ENCODE peak calls at places on chromosomes 4 and X, in seven cellular contexts. G is IMR-90, F is GM12878, K is uterus, A is cardiac muscle cell, S is ovary, C is H1. B is an unnamed sample.
A peak's percentile ranks its signal among the peaks of the same experiment; 100 is the strongest.

GRCh38 chr4:147725673-147726072 is 6.2 kb upstream of the ARHGAP10 start:
- DNase-seq in G (peak; percentile 75), F (no peak), K (no peak), A (no peak), S (no peak), C (no peak), B (no peak)

GRCh38 chrX:10922158-10922557 is 189.0 kb upstream of the HCCS start:
- DNase-seq in G (peak; percentile 86), F (no peak), K (no peak), A (peak; percentile 84), S (no peak), C (no peak), B (no peak)

GRCh38 chr4:158949094-158949493 is 153.8 kb upstream of the RAPGEF2 start:
- DNase-seq in G (peak; percentile 58), F (no peak), K (no peak), A (peak; percentile 31), S (no peak), C (no peak), B (no peak)

GRCh38 chr4:135429528-135429927 is 1227.9 kb upstream of the PABPC4L start:
- DNase-seq in G (no peak), F (no peak), K (no peak), A (no peak), S (no peak), C (no peak), B (no peak)

GRCh38 chr4:109754093-109754857 is 24.4 kb upstream of the PLA2G12A start:
- DNase-seq in G (no peak), F (no peak), K (no peak), A (no peak), S (no peak), C (no peak), B (no peak)

GRCh38 chr4:153513596-153513995 is 47.4 kb downstream of the TMEM131L start:
- DNase-seq in G (peak; percentile 74), F (no peak), K (no peak), A (peak; percentile 36), S (no peak), C (no peak), B (no peak)

GRCh38 chrX:72258174-72258573 is 18.9 kb downstream of the RPS4X start:
- DNase-seq in G (peak; percentile 84), F (no peak), K (no peak), A (peak; percentile 77), S (no peak), C (no peak), B (no peak)

GRCh38 chr4:184653650-184654049 is 4.1 kb downstream of the PRIMPOL start:
- DNase-seq in G (peak; percentile 70), F (no peak), K (no peak), A (no peak), S (no peak), C (no peak), B (no peak)

GRCh38 chr4:78210694-78211093 is 153.6 kb downstream of the FRAS1 start:
- DNase-seq in G (no peak), F (no peak), K (no peak), A (no peak), S (no peak), C (no peak), B (no peak)

GRCh38 chr4:104507112-104507511 is 12.4 kb upstream of the CXXC4 start:
- DNase-seq in G (no peak), F (no peak), K (no peak), A (no peak), S (no peak), C (no peak), B (no peak)

GRCh38 chr4:16150716-16151115 is 66.9 kb upstream of the PROM1 start:
- DNase-seq in G (no peak), F (no peak), K (no peak), A (no peak), S (no peak), C (no peak), B (no peak)

GRCh38 chr4:87192155-87192919 is 28.1 kb downstream of the KLHL8 start:
- DNase-seq in G (no peak), F (no peak), K (no peak), A (peak; percentile 25), S (no peak), C (no peak), B (no peak)

GRCh38 chrX:153897899-153898298 is 6.6 kb upstream of the AVPR2 start:
- DNase-seq in G (no peak), F (no peak), K (no peak), A (no peak), S (no peak), C (no peak), B (no peak)

GRCh38 chr4:134070174-134070573 is 131.4 kb downstream of the PABPC4L start:
- DNase-seq in G (no peak), F (no peak), K (no peak), A (no peak), S (no peak), C (no peak), B (no peak)

GRCh38 chrX:69424161-69424560 is 80.0 kb upstream of the NALF2 start:
- DNase-seq in G (peak; percentile 16), F (no peak), K (no peak), A (peak; percentile 30), S (no peak), C (no peak), B (no peak)

GRCh38 chrX:19017271-19017670 is 33.4 kb upstream of the PHKA2 start:
- DNase-seq in G (peak; percentile 17), F (no peak), K (no peak), A (peak; percentile 26), S (no peak), C (no peak), B (peak; percentile 15)

GRCh38 chr4:138113819-138114415 is 128.2 kb downstream of the SLC7A11 start:
- DNase-seq in G (peak; percentile 74), F (no peak), K (no peak), A (peak; percentile 54), S (no peak), C (no peak), B (no peak)

GRCh38 chr4:101264993-101265815 is 82.1 kb downstream of the PPP3CA start:
- DNase-seq in G (no peak), F (no peak), K (no peak), A (no peak), S (no peak), C (no peak), B (no peak)

GRCh38 chrX:81257817-81258216 is 55.9 kb downstream of the SH3BGRL start:
- DNase-seq in G (no peak), F (no peak), K (no peak), A (no peak), S (no peak), C (no peak), B (no peak)

GRCh38 chr4:822361-823092 is 3.4 kb downstream of the CPLX1 start:
- DNase-seq in G (no peak), F (no peak), K (no peak), A (no peak), S (no peak), C (no peak), B (no peak)

GRCh38 chr4:187603093-187603395 is 392.5 kb upstream of the ZFP42 start:
- DNase-seq in G (peak; percentile 83), F (no peak), K (no peak), A (peak; percentile 47), S (no peak), C (no peak), B (no peak)

GRCh38 chr4:6495296-6495590 is 22.8 kb upstream of the PPP2R2C start:
- DNase-seq in G (no peak), F (no peak), K (no peak), A (no peak), S (no peak), C (no peak), B (no peak)

GRCh38 chrX:10039821-10040793 is 72.9 kb downstream of the CLDN34 start:
- DNase-seq in G (no peak), F (no peak), K (no peak), A (no peak), S (no peak), C (no peak), B (no peak)

GRCh38 chr4:84733343-84734033 is 150.6 kb downstream of the CDS1 start:
- DNase-seq in G (no peak), F (no peak), K (no peak), A (no peak), S (no peak), C (no peak), B (no peak)

GRCh38 chr4:84730375-84730774 is 147.4 kb downstream of the CDS1 start:
- DNase-seq in G (no peak), F (no peak), K (no peak), A (no peak), S (no peak), C (no peak), B (no peak)

GRCh38 chr4:84722720-84723119 is 139.8 kb downstream of the CDS1 start:
- DNase-seq in G (no peak), F (no peak), K (no peak), A (no peak), S (no peak), C (no peak), B (no peak)

GRCh38 chr4:84726356-84726755 is 143.4 kb downstream of the CDS1 start:
- DNase-seq in G (peak; percentile 8), F (no peak), K (no peak), A (no peak), S (no peak), C (no peak), B (no peak)

DNA sequence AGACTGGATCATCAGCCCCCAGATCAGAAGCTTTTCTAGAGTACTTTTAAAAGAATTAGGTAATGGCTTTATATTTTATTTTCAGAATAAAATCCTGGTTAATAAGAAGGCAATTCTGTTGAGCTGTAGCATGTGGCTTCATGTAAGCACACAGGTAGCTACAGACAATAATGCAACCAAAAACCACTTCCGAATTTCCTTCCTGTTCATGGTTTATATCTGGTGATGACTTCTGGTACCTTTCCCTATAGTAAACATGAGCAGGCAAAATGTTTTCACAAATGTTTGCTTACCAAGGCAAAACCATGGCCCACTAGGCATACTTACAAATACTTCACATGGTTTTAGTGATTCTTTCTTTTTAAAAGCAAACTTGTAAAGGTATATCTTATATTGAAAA is 144.6 kb downstream of the CDS1 start:
- DNase-seq in G (no peak), F (no peak), K (no peak), A (no peak), S (no peak), C (no peak), B (no peak)
- H3K9me3 ChIP-seq in G (no peaks in the 10 kb centered on the region), F (no peaks in the 10 kb centered on the region), K (no peaks in the 10 kb centered on the region), A (no peaks in the 10 kb centered on the region), S (no peaks in the 10 kb centered on the region), C (no peaks in the 10 kb centered on the region), B (no peaks in the 10 kb centered on the region)

GRCh38 chr4:4412661-4413372 is 25.9 kb downstream of the NSG1 start:
- DNase-seq in G (no peak), F (no peak), K (no peak), A (no peak), S (no peak), C (no peak), B (no peak)
- H3K9me3 ChIP-seq in G (no peaks in the 10 kb centered on the region), F (no peaks in the 10 kb centered on the region), K (no peaks in the 10 kb centered on the region), A (no peaks in the 10 kb centered on the region), S (no peaks in the 10 kb centered on the region), C (peaks cover 4% of the 10 kb centered on the region), B (no peaks in the 10 kb centered on the region)

DNA sequence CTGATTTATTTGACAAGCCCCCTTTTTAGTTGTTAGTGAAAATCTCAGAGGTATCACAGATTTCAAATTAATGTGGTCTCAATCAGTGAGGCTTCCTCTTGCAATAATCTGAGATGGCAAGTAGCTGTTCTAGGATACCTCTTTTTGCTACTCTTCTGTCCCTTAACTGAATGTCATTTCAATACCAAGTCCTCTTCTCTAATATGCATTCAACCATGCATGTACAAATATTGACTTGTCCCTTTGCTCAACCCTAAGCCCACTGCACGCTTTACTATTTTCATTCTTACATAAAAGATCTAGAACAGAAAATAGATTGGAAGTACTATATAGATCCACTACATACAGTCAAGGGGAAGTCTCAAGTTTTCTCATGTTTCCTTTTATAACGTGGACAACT is 164.2 kb downstream of the CBR4 start:
- DNase-seq in G (no peak), F (no peak), K (no peak), A (no peak), S (no peak), C (no peak), B (no peak)
- H3K9me3 ChIP-seq in G (no peaks in the 10 kb centered on the region), F (no peaks in the 10 kb centered on the region), K (no peaks in the 10 kb centered on the region), A (no peaks in the 10 kb centered on the region), S (no peaks in the 10 kb centered on the region), C (no peaks in the 10 kb centered on the region), B (no peaks in the 10 kb centered on the region)

GRCh38 chr4:2638730-2639129 is 102.3 kb downstream of the FAM193A start:
- DNase-seq in G (no peak), F (no peak), K (no peak), A (no peak), S (no peak), C (no peak), B (no peak)
- H3K9me3 ChIP-seq in G (no peaks in the 10 kb centered on the region), F (no peaks in the 10 kb centered on the region), K (no peaks in the 10 kb centered on the region), A (no peaks in the 10 kb centered on the region), S (no peaks in the 10 kb centered on the region), C (no peaks in the 10 kb centered on the region), B (no peaks in the 10 kb centered on the region)

B was measured in psoas muscle.